ENCODE peak calls at places on chromosome 16, in seven cellular contexts. B, O, C, H, S, J and I are unnamed samples.

GRCh38 chr16:69761983-69762842 is at the start of gene WWP2:
- DNase-seq in O (peak), S (peak), J (peak), C (peak), B (peak), H (peak), I (peak)

GRCh38 chr16:82657239-82657638 is 30.5 kb downstream of the CDH13 start:
- DNase-seq in S (no peak), H (no peak), B (no peak), O (no peak), C (no peak), J (no peak), I (no peak)

GRCh38 chr16:12651765-12652531 is 151.7 kb downstream of the CPPED1 start:
- DNase-seq in O (no peak), H (no peak), C (no peak), J (no peak), S (no peak), B (no peak), I (peak)

GRCh38 chr16:68444058-68444657 is 4.2 kb downstream of the SMPD3 start:
- DNase-seq in S (no peak), C (peak), H (peak), O (no peak), J (no peak), B (no peak), I (peak)

GRCh38 chr16:14018848-14019247 is 52.3 kb upstream of the MRTFB start:
- DNase-seq in O (no peak), C (no peak), H (no peak), J (no peak), S (no peak), B (no peak), I (no peak)

GRCh38 chr16:88052661-88053060 is 101.4 kb downstream of the BANP start:
- DNase-seq in H (no peak), B (no peak), S (no peak), J (no peak), C (no peak), O (no peak), I (no peak)

GRCh38 chr16:47625115-47625567 is 164.0 kb downstream of the PHKB start:
- DNase-seq in B (no peak), S (no peak), H (peak), O (no peak), C (no peak), J (no peak), I (no peak)

GRCh38 chr16:309476-309875 is 26.5 kb downstream of the PDIA2 start:
- DNase-seq in B (no peak), H (peak), J (no peak), C (no peak), O (no peak), S (no peak), I (no peak)

GRCh38 chr16:28324235-28324886 is 32.0 kb downstream of the SBK1 start:
- DNase-seq in H (no peak), S (no peak), C (peak), O (no peak), B (no peak), J (no peak), I (peak)

GRCh38 chr16:75288596-75289120 is 37.2 kb upstream of the BCAR1 start:
- DNase-seq in J (peak), S (no peak), H (no peak), B (no peak), C (no peak), O (no peak), I (no peak)

GRCh38 chr16:3640207-3640606 is 14.3 kb upstream of the DNASE1 start:
- DNase-seq in H (no peak), C (peak), J (no peak), S (no peak), O (no peak), B (peak), I (no peak)

GRCh38 chr16:58402796-58403195 is 10.5 kb downstream of the GINS3 start:
- DNase-seq in H (no peak), O (no peak), S (no peak), C (no peak), J (no peak), B (no peak), I (no peak)

GRCh38 chr16:20901441-20902112 is 1.0 kb downstream of the LYRM1 start:
- DNase-seq in C (peak), S (no peak), H (peak), J (no peak), B (peak), O (no peak), I (peak)

GRCh38 chr16:72926671-72927070 is 121.3 kb downstream of the ZFHX3 start:
- DNase-seq in O (no peak), H (no peak), J (no peak), C (no peak), S (no peak), B (no peak), I (no peak)

GRCh38 chr16:88387941-88388627 is 5.3 kb downstream of the ZNF469 start:
- DNase-seq in O (no peak), B (no peak), H (no peak), J (no peak), C (peak), S (no peak), I (peak)

GRCh38 chr16:2815299-2815771 is 1.7 kb upstream of the PRSS21 start:
- DNase-seq in B (no peak), C (no peak), S (no peak), O (no peak), H (no peak), J (no peak), I (no peak)

GRCh38 chr16:79982356-79982755 is 381.8 kb upstream of the MAF start:
- DNase-seq in S (no peak), B (no peak), O (no peak), H (no peak), J (no peak), C (no peak), I (no peak)

GRCh38 chr16:79982862-79983261 is 382.3 kb upstream of the MAF start:
- DNase-seq in S (no peak), O (no peak), J (no peak), C (no peak), H (no peak), B (no peak), I (no peak)

GRCh38 chr16:79977974-79978836 is 377.7 kb upstream of the MAF start:
- DNase-seq in B (no peak), C (no peak), S (no peak), O (no peak), H (peak), J (no peak), I (no peak)

GRCh38 chr16:79980650-79981521 is 380.3 kb upstream of the MAF start:
- DNase-seq in J (no peak), B (no peak), C (no peak), S (no peak), H (no peak), O (no peak), I (no peak)

DNA sequence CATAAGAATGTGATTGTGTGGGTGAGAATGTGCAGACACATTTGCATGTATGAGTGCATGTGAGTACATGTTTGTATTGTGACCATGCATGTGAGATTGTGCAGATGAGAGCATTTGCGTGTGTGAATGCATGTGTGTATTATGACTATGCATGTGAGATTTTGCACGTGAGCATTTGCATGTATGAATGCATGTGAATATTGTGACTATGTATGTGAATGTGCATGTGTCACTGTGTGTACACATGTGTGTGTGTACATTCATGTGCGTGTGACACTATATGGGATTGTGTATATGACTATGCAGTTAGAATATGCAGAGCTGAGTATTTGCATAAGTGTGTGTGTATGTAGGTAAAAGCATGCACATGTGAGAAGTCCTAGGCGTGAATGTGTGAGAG is 381.3 kb upstream of the MAF start:
- DNase-seq in O (no peak), B (no peak), S (no peak), J (no peak), C (no peak), H (no peak), I (no peak)
- TF ChIP-seq JUND in O (no peak), B (no peak), S (no peak), J (no peak), C (no peak), H (no peak), I (no peak)

DNA sequence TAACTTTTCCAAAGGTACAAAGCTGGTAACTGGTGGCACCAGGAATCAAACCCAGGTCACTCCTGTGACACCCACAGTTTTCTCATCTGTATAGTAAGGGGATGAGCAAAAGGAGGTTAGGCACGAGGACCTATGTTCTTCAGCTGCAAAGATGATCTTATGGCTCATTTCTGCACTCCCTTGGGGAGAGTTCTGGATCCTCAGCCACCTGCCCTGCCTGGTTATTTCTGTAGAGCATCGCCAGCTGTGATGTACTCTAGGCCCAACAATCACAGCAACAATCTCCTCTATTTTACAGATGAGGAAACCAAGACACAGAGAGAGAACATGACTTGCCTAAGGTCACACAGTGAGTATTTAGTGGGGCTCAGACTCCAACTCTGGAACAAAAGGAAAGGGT is 5.4 kb upstream of the CPNE2 start:
- DNase-seq in B (no peak), C (no peak), J (no peak), H (no peak), O (no peak), S (no peak), I (no peak)
- TF ChIP-seq JUND in B (no peak), C (no peak), J (no peak), H (no peak), O (no peak), S (no peak), I (no peak)

GRCh38 chr16:89534147-89534788 is 26.1 kb downstream of the SPG7 start:
- DNase-seq in B (no peak), H (no peak), J (no peak), O (no peak), C (no peak), S (no peak), I (no peak)
- TF ChIP-seq JUND in B (no peak), H (no peak), J (no peak), O (no peak), C (no peak), S (no peak), I (no peak)

GRCh38 chr16:15913046-15913698 is 24.8 kb upstream of the CEP20 start:
- DNase-seq in B (no peak), S (no peak), H (no peak), O (no peak), J (no peak), C (no peak), I (no peak)
- TF ChIP-seq JUND in B (no peak), S (no peak), H (no peak), O (no peak), J (no peak), C (no peak), I (no peak)

GRCh38 chr16:77834600-77834963 is 46.2 kb downstream of the VAT1L start:
- DNase-seq in J (no peak), C (no peak), H (no peak), S (no peak), O (no peak), B (peak), I (no peak)
- TF ChIP-seq JUND in J (no peak), C (no peak), H (no peak), S (no peak), O (no peak), B (peak), I (no peak)

GRCh38 chr16:71647391-71647790 is 21.4 kb downstream of the MARVELD3 start:
- DNase-seq in O (no peak), B (no peak), S (no peak), C (no peak), H (no peak), J (no peak), I (no peak)

GRCh38 chr16:71648162-71648561 is 22.2 kb downstream of the MARVELD3 start:
- DNase-seq in J (no peak), C (no peak), O (no peak), S (no peak), B (no peak), H (no peak), I (no peak)

GRCh38 chr16:71645450-71645849 is 19.5 kb downstream of the MARVELD3 start:
- DNase-seq in J (no peak), C (peak), B (peak), O (no peak), S (no peak), H (peak), I (peak)

GRCh38 chr16:71648921-71649320 is 22.9 kb downstream of the MARVELD3 start:
- DNase-seq in H (no peak), O (no peak), C (peak), S (no peak), B (no peak), J (no peak), I (no peak)
- TF ChIP-seq JUND in H (no peak), O (no peak), C (no peak), S (no peak), B (no peak), J (no peak), I (no peak)

DNA sequence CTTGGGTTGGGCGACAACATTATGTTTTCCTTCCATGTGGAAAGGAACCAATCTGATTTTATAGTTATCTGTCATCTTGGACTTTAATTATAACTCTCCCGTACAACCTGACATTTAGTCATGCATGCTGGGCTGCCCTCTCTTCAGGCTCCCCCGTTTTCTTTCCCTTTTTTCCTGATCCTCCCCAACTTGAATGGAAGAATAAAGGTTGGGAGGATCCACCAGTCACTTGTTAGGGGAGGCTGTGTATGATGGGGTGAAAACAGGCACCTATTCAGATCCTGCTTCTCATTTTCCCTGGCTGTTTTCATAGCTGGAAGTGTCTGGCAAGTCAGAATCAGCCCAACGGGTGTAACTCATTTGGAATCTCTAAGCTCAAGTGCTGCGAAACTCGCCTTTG is 267.2 kb upstream of the SALL1 start:
- DNase-seq in J (no peak), H (no peak), S (no peak), O (no peak), C (no peak), B (no peak), I (no peak)
- TF ChIP-seq JUND in J (no peak), H (no peak), S (peak), O (no peak), C (no peak), B (no peak), I (no peak)

GRCh38 chr16:10981697-10982216 is 37.4 kb downstream of the CLEC16A start:
- DNase-seq in H (peak), B (peak), C (peak), J (no peak), O (peak), S (no peak), I (peak)
- TF ChIP-seq JUND in H (no peak), B (no peak), C (no peak), J (no peak), O (no peak), S (no peak), I (no peak)